ENCODE peak calls at places on chromosome 20, in eight cellular contexts. U is thyroid gland; Q is endothelial cell; Z is tibial artery; R is spleen; F is cardiac muscle cell; E is astrocyte of the spinal cord; D is CD4-positive, alpha-beta T cell. B is an unnamed sample.

GRCh38 chr20:10536531-10536930 is 101.4 kb downstream of the SLX4IP start:
- DNase-seq in U (peak), Q (no peak), Z (no peak), R (no peak), F (peak), E (peak), D (peak), B (no peak)

GRCh38 chr20:11389188-11389587 is 528.5 kb upstream of the BTBD3 start:
- DNase-seq in U (no peak), Q (no peak), Z (no peak), R (no peak), F (no peak), E (no peak), D (no peak), B (no peak)

GRCh38 chr20:39706089-39706721 is 744.1 kb downstream of the DHX35 start:
- DNase-seq in U (peak), Q (no peak), Z (no peak), R (no peak), F (no peak), E (peak), D (no peak), B (no peak)

GRCh38 chr20:1508576-1508975 is 17.4 kb upstream of the SIRPB2 start:
- DNase-seq in U (no peak), Q (no peak), Z (no peak), R (no peak), F (no peak), E (no peak), D (no peak), B (no peak)

GRCh38 chr20:64222851-64223525 is 32.6 kb upstream of the PCMTD2 start:
- DNase-seq in U (peak), Q (no peak), Z (no peak), R (no peak), F (no peak), E (no peak), D (no peak), B (no peak)

GRCh38 chr20:10958279-10958678 is 284.5 kb upstream of the JAG1 start:
- DNase-seq in U (no peak), Q (no peak), Z (no peak), R (no peak), F (no peak), E (no peak), D (no peak), B (no peak)

GRCh38 chr20:60845146-60845545 is 406.9 kb upstream of the CDH4 start:
- DNase-seq in U (no peak), Q (no peak), Z (no peak), R (no peak), F (no peak), E (no peak), D (no peak), B (no peak)

GRCh38 chr20:63782051-63782471 is 42.5 kb downstream of the SLC2A4RG start:
- DNase-seq in U (no peak), Q (no peak), Z (no peak), R (no peak), F (no peak), E (no peak), D (no peak), B (no peak)

GRCh38 chr20:43969501-43969900 is 54.8 kb downstream of the TOX2 start:
- DNase-seq in U (peak), Q (no peak), Z (no peak), R (no peak), F (no peak), E (no peak), D (no peak), B (no peak)

GRCh38 chr20:57433658-57434389 is 42.6 kb downstream of the RBM38 start:
- DNase-seq in U (no peak), Q (no peak), Z (no peak), R (peak), F (no peak), E (no peak), D (no peak), B (no peak)

GRCh38 chr20:13022401-13023170 is 13.8 kb downstream of the SPTLC3 start:
- DNase-seq in U (peak), Q (no peak), Z (no peak), R (no peak), F (peak), E (peak), D (no peak), B (no peak)

GRCh38 chr20:11716239-11716944 is 201.3 kb upstream of the BTBD3 start:
- DNase-seq in U (no peak), Q (peak), Z (no peak), R (no peak), F (peak), E (peak), D (no peak), B (no peak)

GRCh38 chr20:36642136-36642535 is 3.9 kb downstream of the SLA2 start:
- DNase-seq in U (no peak), Q (no peak), Z (no peak), R (no peak), F (no peak), E (no peak), D (no peak), B (no peak)

GRCh38 chr20:48267825-48268615 is 482.7 kb upstream of the SULF2 start:
- DNase-seq in U (no peak), Q (no peak), Z (no peak), R (no peak), F (no peak), E (no peak), D (no peak), B (no peak)

GRCh38 chr20:33407251-33407650 is 5.9 kb upstream of the CDK5RAP1 start:
- DNase-seq in U (no peak), Q (no peak), Z (no peak), R (no peak), F (peak), E (peak), D (no peak), B (no peak)

GRCh38 chr20:23019403-23019802 is 15.7 kb upstream of the SSTR4 start:
- DNase-seq in U (no peak), Q (no peak), Z (no peak), R (no peak), F (no peak), E (no peak), D (no peak), B (no peak)

GRCh38 chr20:5100684-5101347 is 18.9 kb downstream of the PCNA start:
- DNase-seq in U (peak), Q (peak), Z (peak), R (peak), F (peak), E (peak), D (peak), B (peak)

GRCh38 chr20:25390538-25391528 is at the start of gene ABHD12:
- DNase-seq in U (peak), Q (peak), Z (peak), R (peak), F (peak), E (peak), D (peak), B (peak)

GRCh38 chr20:48745330-48745729 is 82.5 kb downstream of the PREX1 start:
- DNase-seq in U (no peak), Q (no peak), Z (no peak), R (no peak), F (peak), E (no peak), D (no peak), B (no peak)

GRCh38 chr20:56628873-56629463 is at the start of gene TFAP2C:
- DNase-seq in U (peak), Q (peak), Z (peak), R (no peak), F (peak), E (peak), D (no peak), B (peak)

GRCh38 chr20:46090095-46090388 is 280 bp upstream of the NCOA5 start:
- DNase-seq in U (no peak), Q (no peak), Z (no peak), R (no peak), F (no peak), E (no peak), D (no peak), B (no peak)

GRCh38 chr20:46087161-46087560 is 2.6 kb downstream of the NCOA5 start:
- DNase-seq in U (no peak), Q (no peak), Z (no peak), R (no peak), F (peak), E (peak), D (no peak), B (no peak)

GRCh38 chr20:46089338-46090094 is at the start of gene NCOA5:
- DNase-seq in U (peak), Q (peak), Z (peak), R (peak), F (peak), E (peak), D (peak), B (peak)

GRCh38 chr20:46089076-46089337 is 755 bp downstream of the NCOA5 start:
- DNase-seq in U (no peak), Q (no peak), Z (no peak), R (no peak), F (no peak), E (no peak), D (no peak), B (no peak)

GRCh38 chr20:46088409-46089075 is 1.2 kb downstream of the NCOA5 start:
- DNase-seq in U (peak), Q (no peak), Z (no peak), R (no peak), F (peak), E (peak), D (no peak), B (no peak)
- TF ChIP-seq CTCF in U (no peak), Q (no peak), Z (no peak), R (no peak), F (no peak), E (no peak), D (no peak), B (no peak)

GRCh38 chr20:9413001-9413400 is 101.4 kb upstream of the LAMP5 start:
- DNase-seq in U (peak), Q (no peak), Z (no peak), R (no peak), F (no peak), E (no peak), D (no peak), B (no peak)

GRCh38 chr20:9416421-9416820 is 98.0 kb upstream of the LAMP5 start:
- DNase-seq in U (no peak), Q (no peak), Z (no peak), R (no peak), F (no peak), E (no peak), D (no peak), B (no peak)

GRCh38 chr20:9417665-9418064 is 96.7 kb upstream of the LAMP5 start:
- DNase-seq in U (no peak), Q (no peak), Z (no peak), R (no peak), F (peak), E (no peak), D (no peak), B (no peak)

GRCh38 chr20:9412309-9412708 is 102.1 kb upstream of the LAMP5 start:
- DNase-seq in U (no peak), Q (no peak), Z (no peak), R (no peak), F (no peak), E (no peak), D (no peak), B (no peak)

GRCh38 chr20:9415426-9415825 is 99.0 kb upstream of the LAMP5 start:
- DNase-seq in U (no peak), Q (no peak), Z (no peak), R (no peak), F (no peak), E (no peak), D (no peak), B (no peak)
- TF ChIP-seq CTCF in U (no peak), Q (no peak), Z (no peak), R (no peak), F (no peak), E (no peak), D (no peak), B (no peak)

GRCh38 chr20:50163570-50164317 is 10.2 kb upstream of the PEDS1 start:
- DNase-seq in U (no peak), Q (no peak), Z (no peak), R (no peak), F (peak), E (peak), D (no peak), B (no peak)

GRCh38 chr20:50169329-50169823 is 15.9 kb upstream of the PEDS1 start:
- DNase-seq in U (peak), Q (peak), Z (peak), R (peak), F (peak), E (peak), D (peak), B (peak)

GRCh38 chr20:50170549-50171220 is 17.2 kb upstream of the PEDS1 start:
- DNase-seq in U (no peak), Q (no peak), Z (no peak), R (no peak), F (no peak), E (no peak), D (no peak), B (no peak)

GRCh38 chr20:50165687-50166554 is 12.4 kb upstream of the PEDS1 start:
- DNase-seq in U (peak), Q (peak), Z (peak), R (peak), F (peak), E (peak), D (peak), B (peak)
- TF ChIP-seq CTCF in U (no peak), Q (no peak), Z (no peak), R (no peak), F (peak), E (no peak), D (no peak), B (no peak)

DNA sequence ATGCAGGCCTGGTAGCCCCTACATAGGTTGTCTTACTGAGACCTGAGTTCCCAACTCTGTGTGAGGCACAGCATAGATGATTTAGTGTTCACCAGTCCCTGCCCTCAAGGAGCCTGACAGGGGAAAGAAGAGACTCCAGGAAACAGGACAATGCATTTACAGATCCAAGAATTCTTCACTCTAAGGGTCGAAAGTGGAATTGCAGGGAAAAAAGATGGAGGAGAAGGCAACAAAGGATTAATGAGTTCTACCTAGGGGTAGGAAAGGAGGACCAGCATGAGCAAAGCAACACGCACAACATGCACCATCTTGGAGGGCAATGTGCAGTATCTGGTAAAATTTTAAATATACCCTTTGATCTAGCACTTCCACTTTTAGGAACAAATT is 5.9 kb downstream of the SPAG4 start:
- DNase-seq in U (no peak), Q (no peak), Z (no peak), R (peak), F (no peak), E (no peak), D (no peak), B (no peak)
- TF ChIP-seq CTCF in U (no peak), Q (peak), Z (no peak), R (no peak), F (no peak), E (peak), D (no peak), B (no peak)

GRCh38 chr20:15899972-15900371 is 673.3 kb downstream of the KIF16B start:
- DNase-seq in U (no peak), Q (no peak), Z (no peak), R (no peak), F (no peak), E (no peak), D (no peak), B (no peak)

GRCh38 chr20:15905661-15906060 is 667.6 kb downstream of the KIF16B start:
- DNase-seq in U (no peak), Q (no peak), Z (no peak), R (no peak), F (no peak), E (no peak), D (no peak), B (no peak)

GRCh38 chr20:15900443-15900842 is 672.8 kb downstream of the KIF16B start:
- DNase-seq in U (no peak), Q (no peak), Z (no peak), R (no peak), F (no peak), E (peak), D (no peak), B (no peak)

GRCh38 chr20:15902493-15902892 is 670.8 kb downstream of the KIF16B start:
- DNase-seq in U (no peak), Q (peak), Z (no peak), R (no peak), F (no peak), E (no peak), D (no peak), B (no peak)
- TF ChIP-seq CTCF in U (no peak), Q (peak), Z (no peak), R (no peak), F (no peak), E (peak), D (no peak), B (no peak)

GRCh38 chr20:59437601-59438031 is 137.2 kb downstream of the EDN3 start:
- DNase-seq in U (no peak), Q (no peak), Z (no peak), R (no peak), F (no peak), E (no peak), D (no peak), B (no peak)

GRCh38 chr20:59441306-59441705 is 140.9 kb downstream of the EDN3 start:
- DNase-seq in U (no peak), Q (no peak), Z (peak), R (no peak), F (no peak), E (no peak), D (no peak), B (no peak)

GRCh38 chr20:59438201-59438600 is 137.8 kb downstream of the EDN3 start:
- DNase-seq in U (no peak), Q (no peak), Z (peak), R (no peak), F (no peak), E (no peak), D (no peak), B (no peak)

GRCh38 chr20:59441860-59442810 is 141.7 kb downstream of the EDN3 start:
- DNase-seq in U (no peak), Q (no peak), Z (no peak), R (no peak), F (no peak), E (no peak), D (no peak), B (no peak)

GRCh38 chr20:59439243-59439642 is 138.8 kb downstream of the EDN3 start:
- DNase-seq in U (no peak), Q (no peak), Z (peak), R (no peak), F (no peak), E (no peak), D (no peak), B (no peak)
- TF ChIP-seq CTCF in U (no peak), Q (no peak), Z (no peak), R (no peak), F (no peak), E (no peak), D (no peak), B (no peak)

GRCh38 chr20:16351415-16351814 is 221.8 kb downstream of the KIF16B start:
- DNase-seq in U (no peak), Q (no peak), Z (no peak), R (no peak), F (no peak), E (no peak), D (no peak), B (no peak)

GRCh38 chr20:16352321-16352720 is 220.9 kb downstream of the KIF16B start:
- DNase-seq in U (no peak), Q (no peak), Z (no peak), R (no peak), F (no peak), E (no peak), D (no peak), B (no peak)

GRCh38 chr20:16349518-16350295 is 223.5 kb downstream of the KIF16B start:
- DNase-seq in U (peak), Q (no peak), Z (no peak), R (no peak), F (peak), E (peak), D (no peak), B (no peak)

GRCh38 chr20:16350465-16350864 is 222.8 kb downstream of the KIF16B start:
- DNase-seq in U (no peak), Q (no peak), Z (no peak), R (no peak), F (peak), E (peak), D (no peak), B (no peak)

DNA sequence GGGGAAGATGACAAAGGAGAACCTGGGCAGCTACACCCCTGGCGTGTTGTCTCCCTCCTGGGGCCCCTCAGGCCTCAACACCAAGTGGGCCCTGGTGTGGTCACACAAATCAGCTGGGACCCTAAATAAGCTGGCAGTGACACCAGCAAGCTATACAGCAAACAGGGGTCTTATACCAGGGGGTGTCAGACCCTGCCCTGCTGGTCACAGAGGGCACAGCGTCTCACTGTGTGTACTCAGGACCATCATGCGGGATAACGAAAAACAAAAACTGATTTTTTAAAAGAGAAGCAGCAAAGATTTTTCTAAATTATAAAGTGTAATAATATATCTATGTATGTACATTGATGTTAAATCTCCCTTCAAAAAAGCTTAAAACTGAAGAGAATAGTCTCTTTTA is 220.5 kb downstream of the KIF16B start:
- DNase-seq in U (no peak), Q (no peak), Z (no peak), R (no peak), F (no peak), E (no peak), D (no peak), B (no peak)
- TF ChIP-seq CTCF in U (no peak), Q (no peak), Z (no peak), R (no peak), F (no peak), E (no peak), D (no peak), B (no peak)

GRCh38 chr20:8094415-8094818 is 37.6 kb upstream of the PLCB1 start:
- DNase-seq in U (peak), Q (no peak), Z (peak), R (no peak), F (peak), E (peak), D (no peak), B (peak)
- TF ChIP-seq CTCF in U (no peak), Q (no peak), Z (no peak), R (no peak), F (no peak), E (no peak), D (no peak), B (no peak)

GRCh38 chr20:62652894-62653305 is 10.6 kb downstream of the SLCO4A1 start:
- DNase-seq in U (no peak), Q (no peak), Z (no peak), R (peak), F (no peak), E (no peak), D (no peak), B (no peak)
- TF ChIP-seq CTCF in U (no peak), Q (no peak), Z (no peak), R (no peak), F (no peak), E (no peak), D (no peak), B (no peak)

B was measured in omental fat pad.